ENCODE peak calls at places on chromosomes 11 and 22, in seven cellular contexts. J is kidney tubule cell, N is NCI-H460, X is AG20443, E is heart left ventricle, O is brain microvascular endothelial cell, Y is heart right ventricle. K is an unnamed sample.

GRCh38 chr22:30304495-30305244 is 15.4 kb upstream of the CASTOR1 start:
- DNase-seq in O (no peak), N (no peak), J (peak), Y (peak), X (peak), E (no peak), K (no peak)

GRCh38 chr11:122746050-122746478 is 90.5 kb downstream of the UBASH3B start:
- DNase-seq in Y (no peak), N (no peak), J (no peak), E (no peak), O (no peak), X (no peak), K (no peak)

GRCh38 chr11:116172156-116172555 is 600.6 kb downstream of the BUD13 start:
- DNase-seq in X (no peak), N (no peak), E (no peak), Y (no peak), O (no peak), J (no peak), K (no peak)

GRCh38 chr11:113926273-113927183 is 21.9 kb downstream of the HTR3B start:
- DNase-seq in Y (no peak), N (no peak), E (no peak), O (no peak), J (no peak), X (no peak), K (no peak)

GRCh38 chr11:66070604-66071325 is 693 bp downstream of the PACS1 start:
- DNase-seq in X (peak), J (peak), E (peak), Y (peak), O (no peak), N (no peak), K (no peak)

GRCh38 chr11:533049-533585 is 2.3 kb downstream of the HRAS start:
- DNase-seq in N (no peak), O (no peak), X (no peak), J (no peak), E (no peak), Y (no peak), K (no peak)

GRCh38 chr11:133501643-133502535 is 30.4 kb downstream of the OPCML start:
- DNase-seq in N (no peak), J (no peak), E (no peak), X (no peak), Y (peak), O (no peak), K (no peak)

GRCh38 chr11:123218451-123218850 is 23.4 kb upstream of the CLMP start:
- DNase-seq in E (no peak), X (no peak), Y (no peak), J (peak), N (peak), O (peak), K (no peak)

GRCh38 chr22:45418056-45418769 is 4.7 kb downstream of the RIBC2 start:
- DNase-seq in N (no peak), Y (no peak), X (no peak), O (no peak), E (no peak), J (no peak), K (no peak)

GRCh38 chr11:86497310-86497709 is 122.6 kb downstream of the CCDC81 start:
- DNase-seq in Y (no peak), X (peak), O (peak), N (no peak), E (no peak), J (peak), K (no peak)